ENCODE peak calls at places on chromosomes 2 and 18, in five cellular contexts. R, G, O, X and E are unnamed samples.

GRCh38 chr18:24942144-24942543 is 409.8 kb downstream of the ZNF521 start:
- DNase-seq in R (no peak), G (no peak), O (no peak), X (no peak), E (no peak)

GRCh38 chr2:240871071-240871958 is 2.7 kb downstream of the AGXT start:
- DNase-seq in R (no peak), G (no peak), O (no peak), X (no peak), E (no peak)

GRCh38 chr18:65725421-65726050 is 25.3 kb upstream of the CDH7 start:
- DNase-seq in R (no peak), G (no peak), O (no peak), X (no peak), E (peak)

GRCh38 chr2:101442667-101443061 is 32.2 kb downstream of the RFX8 start:
- DNase-seq in R (no peak), G (no peak), O (no peak), X (no peak), E (no peak)

GRCh38 chr2:24421668-24422067 is 61.3 kb upstream of the ITSN2 start:
- DNase-seq in R (peak), G (peak), O (peak), X (peak), E (peak)

GRCh38 chr2:172919732-172920131 is 155.9 kb upstream of the MAP3K20 start:
- DNase-seq in R (no peak), G (no peak), O (no peak), X (no peak), E (no peak)

GRCh38 chr2:79857888-79858287 is 345.0 kb downstream of the CTNNA2 start:
- DNase-seq in R (no peak), G (no peak), O (no peak), X (no peak), E (no peak)

GRCh38 chr18:70243131-70243530 is 37.6 kb upstream of the RTTN start:
- DNase-seq in R (no peak), G (no peak), O (no peak), X (no peak), E (no peak)

GRCh38 chr18:9329471-9329870 is 5.1 kb upstream of the TWSG1 start:
- DNase-seq in R (no peak), G (no peak), O (no peak), X (no peak), E (no peak)

GRCh38 chr2:132656213-132656612 is 13.8 kb downstream of the LYPD1 start:
- DNase-seq in R (no peak), G (no peak), O (no peak), X (no peak), E (no peak)

GRCh38 chr18:46481847-46482245 is 175.2 kb downstream of the LOXHD1 start:
- DNase-seq in R (no peak), G (no peak), O (no peak), X (no peak), E (no peak)

GRCh38 chr2:96547751-96548161 is 11.2 kb downstream of the ARID5A start:
- DNase-seq in R (no peak), G (no peak), O (no peak), X (no peak), E (no peak)

GRCh38 chr2:168343586-168343985 is 96.2 kb upstream of the STK39 start:
- DNase-seq in R (no peak), G (no peak), O (no peak), X (no peak), E (no peak)

GRCh38 chr18:42045346-42045745 is 90.3 kb downstream of the PIK3C3 start:
- DNase-seq in R (no peak), G (no peak), O (peak), X (no peak), E (no peak)

GRCh38 chr2:175435012-175435411 is 253.5 kb upstream of the ATP5MC3 start:
- DNase-seq in R (no peak), G (no peak), O (no peak), X (no peak), E (no peak)